ENCODE peak calls at places on chromosome 16, in four cellular contexts. One of them, this sample, is unnamed.

GRCh38 chr16:29857133-29857760 is 5.8 kb downstream of the CDIPT start:
- DNase-seq in NCI-H1417 treated with DMSO at 0.1 percent for 48 hours: no peak
- DNase-seq in iPS DF 6.9: no peak
- DNase-seq in heart right ventricle: no peak
- DNase-seq in this sample: no peak

GRCh38 chr16:85947511-85948509 is 48.8 kb downstream of the IRF8 start:
- DNase-seq in iPS DF 6.9: no peak
- DNase-seq in heart right ventricle: no peak
- DNase-seq in NCI-H1417 treated with DMSO at 0.1 percent for 48 hours: no peak
- DNase-seq in this sample: no peak

GRCh38 chr16:2964416-2965223 is 545 bp downstream of the KREMEN2 start:
- DNase-seq in NCI-H1417 treated with DMSO at 0.1 percent for 48 hours: no peak
- DNase-seq in heart right ventricle: no peak
- DNase-seq in iPS DF 6.9: no peak
- DNase-seq in this sample: no peak

GRCh38 chr16:1914759-1915387 is 3.3 kb downstream of the HS3ST6 start:
- DNase-seq in NCI-H1417 treated with DMSO at 0.1 percent for 48 hours: no peak
- DNase-seq in heart right ventricle: no peak
- DNase-seq in iPS DF 6.9: no peak
- DNase-seq in this sample: no peak

GRCh38 chr16:64397042-64397441 is 724.8 kb downstream of the CDH11 start:
- DNase-seq in NCI-H1417 treated with DMSO at 0.1 percent for 48 hours: no peak
- DNase-seq in iPS DF 6.9: no peak
- DNase-seq in heart right ventricle: no peak
- DNase-seq in this sample: no peak

GRCh38 chr16:86572041-86572521 is 5.5 kb downstream of the FOXC2 start:
- DNase-seq in heart right ventricle: no peak
- DNase-seq in NCI-H1417 treated with DMSO at 0.1 percent for 48 hours: no peak
- DNase-seq in iPS DF 6.9: no peak
- DNase-seq in this sample: no peak

GRCh38 chr16:24046442-24046841 is 209.7 kb upstream of the CACNG3 start:
- DNase-seq in iPS DF 6.9: no peak
- DNase-seq in NCI-H1417 treated with DMSO at 0.1 percent for 48 hours: no peak
- DNase-seq in heart right ventricle: no peak
- DNase-seq in this sample: no peak

GRCh38 chr16:64437706-64438329 is 684.0 kb downstream of the CDH11 start:
- DNase-seq in iPS DF 6.9: no peak
- DNase-seq in heart right ventricle: peak
- DNase-seq in NCI-H1417 treated with DMSO at 0.1 percent for 48 hours: no peak
- DNase-seq in this sample: no peak

GRCh38 chr16:89352091-89352681 is 134.7 kb downstream of the ZNF778 start:
- DNase-seq in heart right ventricle: no peak
- DNase-seq in NCI-H1417 treated with DMSO at 0.1 percent for 48 hours: no peak
- DNase-seq in iPS DF 6.9: no peak
- DNase-seq in this sample: no peak

GRCh38 chr16:84730406-84731106 is 30.8 kb downstream of the USP10 start:
- DNase-seq in heart right ventricle: peak
- DNase-seq in iPS DF 6.9: no peak
- DNase-seq in NCI-H1417 treated with DMSO at 0.1 percent for 48 hours: no peak
- DNase-seq in this sample: no peak

GRCh38 chr16:62665269-62665668 is 629.0 kb upstream of the CDH8 start:
- DNase-seq in heart right ventricle: no peak
- DNase-seq in iPS DF 6.9: no peak
- DNase-seq in NCI-H1417 treated with DMSO at 0.1 percent for 48 hours: no peak
- DNase-seq in this sample: no peak

GRCh38 chr16:88923926-88924833 is 52.8 kb downstream of the CBFA2T3 start:
- DNase-seq in heart right ventricle: no peak
- DNase-seq in NCI-H1417 treated with DMSO at 0.1 percent for 48 hours: no peak
- DNase-seq in iPS DF 6.9: no peak
- DNase-seq in this sample: no peak

GRCh38 chr16:31276600-31276999 is 16.8 kb downstream of the ITGAM start:
- DNase-seq in NCI-H1417 treated with DMSO at 0.1 percent for 48 hours: no peak
- DNase-seq in heart right ventricle: no peak
- DNase-seq in iPS DF 6.9: no peak
- DNase-seq in this sample: no peak

GRCh38 chr16:81778861-81779539 is at the start of gene PLCG2:
- DNase-seq in iPS DF 6.9: peak
- DNase-seq in NCI-H1417 treated with DMSO at 0.1 percent for 48 hours: no peak
- DNase-seq in heart right ventricle: peak
- DNase-seq in this sample: no peak

GRCh38 chr16:67431077-67431804 is at the start of gene HSD11B2:
- DNase-seq in heart right ventricle: no peak
- DNase-seq in iPS DF 6.9: no peak
- DNase-seq in NCI-H1417 treated with DMSO at 0.1 percent for 48 hours: no peak
- DNase-seq in this sample: no peak

GRCh38 chr16:69311533-69312388 is 611 bp downstream of the VPS4A start:
- DNase-seq in NCI-H1417 treated with DMSO at 0.1 percent for 48 hours: no peak
- DNase-seq in heart right ventricle: no peak
- DNase-seq in iPS DF 6.9: no peak
- DNase-seq in this sample: no peak

GRCh38 chr16:87586201-87586782 is 16.0 kb upstream of the JPH3 start:
- DNase-seq in heart right ventricle: no peak
- DNase-seq in NCI-H1417 treated with DMSO at 0.1 percent for 48 hours: no peak
- DNase-seq in iPS DF 6.9: no peak
- DNase-seq in this sample: no peak

GRCh38 chr16:2449118-2449517 is 10.8 kb upstream of the TEDC2 start:
- DNase-seq in iPS DF 6.9: no peak
- DNase-seq in NCI-H1417 treated with DMSO at 0.1 percent for 48 hours: no peak
- DNase-seq in heart right ventricle: no peak
- DNase-seq in this sample: no peak

GRCh38 chr16:11248133-11248532 is 7.9 kb downstream of the SOCS1 start:
- DNase-seq in heart right ventricle: no peak
- DNase-seq in NCI-H1417 treated with DMSO at 0.1 percent for 48 hours: no peak
- DNase-seq in iPS DF 6.9: no peak
- DNase-seq in this sample: no peak

GRCh38 chr16:57938936-57939871 is 31.7 kb downstream of the CNGB1 start:
- DNase-seq in iPS DF 6.9: no peak
- DNase-seq in NCI-H1417 treated with DMSO at 0.1 percent for 48 hours: no peak
- DNase-seq in heart right ventricle: peak
- DNase-seq in this sample: no peak

GRCh38 chr16:83899272-83899897 is 470 bp downstream of the MLYCD start:
- DNase-seq in iPS DF 6.9: no peak
- DNase-seq in NCI-H1417 treated with DMSO at 0.1 percent for 48 hours: no peak
- DNase-seq in heart right ventricle: peak
- DNase-seq in this sample: no peak

GRCh38 chr16:24848065-24848464 is 2.3 kb downstream of the SLC5A11 start:
- DNase-seq in heart right ventricle: no peak
- DNase-seq in NCI-H1417 treated with DMSO at 0.1 percent for 48 hours: no peak
- DNase-seq in iPS DF 6.9: no peak
- DNase-seq in this sample: no peak

GRCh38 chr16:85202631-85203461 is 90.6 kb upstream of the CIBAR2 start:
- DNase-seq in NCI-H1417 treated with DMSO at 0.1 percent for 48 hours: no peak
- DNase-seq in heart right ventricle: peak
- DNase-seq in iPS DF 6.9: peak
- DNase-seq in this sample: no peak

GRCh38 chr16:80019395-80019794 is 418.9 kb upstream of the MAF start:
- DNase-seq in iPS DF 6.9: no peak
- DNase-seq in NCI-H1417 treated with DMSO at 0.1 percent for 48 hours: no peak
- DNase-seq in heart right ventricle: no peak
- DNase-seq in this sample: no peak

GRCh38 chr16:67336646-67337045 is 10.0 kb downstream of the LRRC36 start:
- DNase-seq in iPS DF 6.9: no peak
- DNase-seq in NCI-H1417 treated with DMSO at 0.1 percent for 48 hours: no peak
- DNase-seq in heart right ventricle: no peak
- DNase-seq in this sample: no peak

GRCh38 chr16:75532791-75533190 is 3.1 kb downstream of the CHST5 start:
- DNase-seq in iPS DF 6.9: no peak
- DNase-seq in NCI-H1417 treated with DMSO at 0.1 percent for 48 hours: no peak
- DNase-seq in heart right ventricle: no peak
- DNase-seq in this sample: no peak

GRCh38 chr16:67939507-67940435 is 3.1 kb upstream of the PSMB10 start:
- DNase-seq in heart right ventricle: no peak
- DNase-seq in iPS DF 6.9: no peak
- DNase-seq in NCI-H1417 treated with DMSO at 0.1 percent for 48 hours: no peak
- DNase-seq in this sample: no peak

GRCh38 chr16:3656491-3657468 is 2.3 kb downstream of the DNASE1 start:
- DNase-seq in heart right ventricle: no peak
- DNase-seq in NCI-H1417 treated with DMSO at 0.1 percent for 48 hours: no peak
- DNase-seq in iPS DF 6.9: no peak
- DNase-seq in this sample: no peak

GRCh38 chr16:86571197-86571915 is 4.7 kb downstream of the FOXC2 start:
- DNase-seq in NCI-H1417 treated with DMSO at 0.1 percent for 48 hours: no peak
- DNase-seq in iPS DF 6.9: no peak
- DNase-seq in heart right ventricle: no peak
- DNase-seq in this sample: no peak

GRCh38 chr16:89039756-89040155 is 53.9 kb upstream of the ACSF3 start:
- DNase-seq in NCI-H1417 treated with DMSO at 0.1 percent for 48 hours: no peak
- DNase-seq in iPS DF 6.9: no peak
- DNase-seq in heart right ventricle: no peak
- DNase-seq in this sample: no peak